ENCODE peak calls at places on chromosome 16, in seven cellular contexts. N is substantia nigra; Z is naive thymus-derived CD8-positive, alpha-beta T cell; H is NCI-H2081; V is GM23248; S is NCI-H1694; F is epithelial cell of esophagus. B is an unnamed sample.

GRCh38 chr16:75264999-75265910 is 13.8 kb upstream of the BCAR1 start:
- DNase-seq in S (no peak), N (no peak), Z (no peak), V (peak), H (no peak), F (no peak), B (no peak)

GRCh38 chr16:502179-502943 is 25.2 kb upstream of the CAPN15 start:
- DNase-seq in F (peak), N (no peak), V (no peak), H (no peak), Z (no peak), S (no peak), B (no peak)

GRCh38 chr16:27431773-27432599 is 30.0 kb downstream of the IL21R start:
- DNase-seq in N (no peak), V (peak), F (peak), H (no peak), Z (no peak), S (no peak), B (peak)

GRCh38 chr16:9647981-9648701 is 534.1 kb downstream of the GRIN2A start:
- DNase-seq in F (peak), H (no peak), V (peak), N (no peak), S (peak), Z (no peak), B (peak)

GRCh38 chr16:8548166-8548565 is 42.1 kb downstream of the TMEM114 start:
- DNase-seq in Z (no peak), S (no peak), V (no peak), N (no peak), F (no peak), H (no peak), B (no peak)

GRCh38 chr16:1291576-1291974 is 17.9 kb upstream of the UBE2I start:
- DNase-seq in Z (no peak), F (no peak), H (peak), S (no peak), N (no peak), V (no peak), B (no peak)

GRCh38 chr16:16190546-16190945 is 32.7 kb downstream of the ABCC6 start:
- DNase-seq in F (no peak), S (no peak), N (no peak), H (no peak), Z (no peak), V (no peak), B (no peak)

GRCh38 chr16:61148930-61149329 is 887.3 kb downstream of the CDH8 start:
- DNase-seq in S (no peak), F (peak), N (no peak), V (no peak), Z (no peak), H (no peak), B (no peak)

GRCh38 chr16:85376292-85377095 is 236.6 kb upstream of the GSE1 start:
- DNase-seq in Z (no peak), V (peak), F (no peak), H (no peak), S (no peak), N (peak), B (no peak)

GRCh38 chr16:87802670-87803069 is 36.9 kb upstream of the KLHDC4 start:
- DNase-seq in S (no peak), F (no peak), N (no peak), H (no peak), V (no peak), Z (no peak), B (no peak)

GRCh38 chr16:89582614-89583196 is 7.1 kb downstream of the CPNE7 start:
- DNase-seq in N (no peak), H (peak), Z (no peak), F (no peak), S (no peak), V (no peak), B (no peak)

GRCh38 chr16:74730049-74730683 is 29.5 kb upstream of the MLKL start:
- DNase-seq in S (no peak), Z (no peak), V (no peak), H (no peak), F (peak), N (no peak), B (no peak)

GRCh38 chr16:1839554-1839953 is 12.5 kb downstream of the FAHD1 start:
- DNase-seq in N (no peak), F (peak), H (no peak), Z (no peak), S (no peak), V (peak), B (no peak)

GRCh38 chr16:31869511-31870201 is 4.0 kb upstream of the ZNF267 start:
- DNase-seq in N (peak), F (peak), Z (peak), H (no peak), V (peak), S (no peak), B (peak)

GRCh38 chr16:13110124-13110796 is 208.9 kb downstream of the SHISA9 start:
- DNase-seq in H (no peak), S (no peak), Z (no peak), F (peak), V (no peak), N (peak), B (peak)

GRCh38 chr16:23566724-23567123 is 9.2 kb downstream of the UBFD1 start:
- DNase-seq in F (no peak), N (no peak), H (no peak), V (no peak), Z (no peak), S (no peak), B (no peak)

GRCh38 chr16:11354733-11355574 is 9.7 kb downstream of the RMI2 start:
- DNase-seq in N (no peak), Z (peak), F (no peak), H (no peak), S (no peak), V (no peak), B (no peak)

GRCh38 chr16:63512910-63513309 is 1476.7 kb upstream of the CDH8 start:
- DNase-seq in V (no peak), Z (no peak), F (no peak), N (no peak), H (no peak), S (no peak), B (no peak)

GRCh38 chr16:84648595-84649510 is 542 bp downstream of the KLHL36 start:
- DNase-seq in V (peak), H (no peak), Z (peak), S (no peak), N (no peak), F (peak), B (peak)

GRCh38 chr16:11088432-11088794 is 144.0 kb downstream of the CLEC16A start:
- DNase-seq in F (no peak), H (no peak), Z (no peak), S (no peak), V (no peak), N (no peak), B (no peak)

GRCh38 chr16:49620868-49621239 is 235.1 kb downstream of the ZNF423 start:
- DNase-seq in N (no peak), V (no peak), H (no peak), F (no peak), S (no peak), Z (no peak), B (no peak)

GRCh38 chr16:1338119-1338730 is 4.8 kb downstream of the BAIAP3 start:
- DNase-seq in V (no peak), Z (peak), S (no peak), N (no peak), F (peak), H (peak), B (peak)

GRCh38 chr16:22671301-22672076 is 142.5 kb upstream of the HS3ST2 start:
- DNase-seq in N (no peak), Z (no peak), S (no peak), V (peak), H (no peak), F (no peak), B (no peak)

GRCh38 chr16:3317315-3317999 is 12.2 kb downstream of the ZNF75A start:
- DNase-seq in Z (no peak), F (peak), V (peak), S (no peak), N (no peak), H (no peak), B (no peak)

GRCh38 chr16:87484487-87485331 is 8.1 kb downstream of the ZCCHC14 start:
- DNase-seq in S (no peak), Z (no peak), F (peak), V (no peak), N (no peak), H (no peak), B (no peak)

GRCh38 chr16:22001591-22001990 is 675 bp upstream of the PDZD9 start:
- DNase-seq in V (peak), N (no peak), Z (no peak), F (peak), H (no peak), S (no peak), B (peak)

GRCh38 chr16:87970206-87970605 is 19.0 kb downstream of the BANP start:
- DNase-seq in N (no peak), Z (no peak), H (no peak), S (no peak), V (peak), F (peak), B (no peak)

GRCh38 chr16:88870608-88871348 is 4.3 kb upstream of the PABPN1L start:
- DNase-seq in Z (no peak), N (no peak), H (no peak), V (no peak), F (no peak), S (peak), B (no peak)

GRCh38 chr16:28207425-28207824 is 4.3 kb downstream of the XPO6 start:
- DNase-seq in S (no peak), Z (no peak), H (no peak), N (no peak), F (no peak), V (no peak), B (no peak)

GRCh38 chr16:66939366-66939765 is 4.0 kb downstream of the CES2 start:
- DNase-seq in F (no peak), S (no peak), H (no peak), N (no peak), V (no peak), Z (no peak), B (no peak)

GRCh38 chr16:79679334-79679733 is 78.8 kb upstream of the MAF start:
- DNase-seq in Z (no peak), V (no peak), N (no peak), S (no peak), H (no peak), F (no peak), B (no peak)

GRCh38 chr16:11700264-11701029 is 32.2 kb downstream of the SNN start:
- DNase-seq in F (peak), H (no peak), N (no peak), S (no peak), V (no peak), Z (no peak), B (no peak)

GRCh38 chr16:11588321-11589244 is 1.9 kb upstream of the LITAF start:
- DNase-seq in V (no peak), F (no peak), H (no peak), Z (no peak), S (no peak), N (no peak), B (no peak)

GRCh38 chr16:71929048-71929447 is 33.7 kb downstream of the IST1 start:
- DNase-seq in N (no peak), Z (no peak), H (no peak), F (no peak), V (peak), S (no peak), B (no peak)